ENCODE peak calls at places on chromosomes 3 and 15, in six cellular contexts. L, O, N, R, Y and P are unnamed samples.
A peak's percentile ranks its signal among the peaks of the same experiment; 100 is the strongest.

GRCh38 chr3:59247402-59247841 is 197.6 kb upstream of the CFAP20DC start:
- DNase-seq in O (no peak), R (peak; percentile 44), N (no peak), Y (peak; percentile 96), L (peak; percentile 52), P (peak; percentile 27)

GRCh38 chr3:4731543-4732111 is 238.5 kb downstream of the ITPR1 start:
- DNase-seq in O (no peak), N (no peak), L (no peak), Y (no peak), R (no peak), P (no peak)

GRCh38 chr15:86570738-86571137 is 491.1 kb downstream of the AGBL1 start:
- DNase-seq in O (no peak), L (no peak), Y (no peak), N (no peak), R (no peak), P (no peak)

GRCh38 chr15:74032606-74033561 is 38.4 kb downstream of the PML start:
- DNase-seq in O (no peak), N (no peak), L (no peak), Y (no peak), R (no peak), P (no peak)

GRCh38 chr3:123571264-123571972 is 13.4 kb downstream of the HACD2 start:
- DNase-seq in L (no peak), Y (no peak), N (no peak), O (no peak), R (no peak), P (peak; percentile 97)

GRCh38 chr15:85306946-85307686 is 73.3 kb upstream of the AKAP13 start:
- DNase-seq in R (no peak), N (no peak), O (no peak), Y (no peak), L (no peak), P (no peak)

GRCh38 chr15:85730001-85730820 is 64.5 kb downstream of the KLHL25 start:
- DNase-seq in Y (peak; percentile 29), N (peak; percentile 61), R (peak; percentile 74), O (no peak), L (peak; percentile 71), P (peak; percentile 71)

GRCh38 chr15:85010472-85011209 is 29.0 kb downstream of the PDE8A start:
- DNase-seq in O (no peak), R (peak; percentile 87), L (no peak), N (no peak), Y (no peak), P (peak; percentile 43)

GRCh38 chr3:13012228-13012691 is 61.0 kb downstream of the IQSEC1 start:
- DNase-seq in N (no peak), L (peak; percentile 44), Y (no peak), R (peak; percentile 67), O (no peak), P (no peak)

GRCh38 chr3:123392871-123393620 is 55.8 kb downstream of the ADCY5 start:
- DNase-seq in Y (peak; percentile 67), N (no peak), L (no peak), R (no peak), O (no peak), P (no peak)

GRCh38 chr3:24254649-24255048 is 240.0 kb downstream of the THRB start:
- DNase-seq in N (no peak), Y (peak; percentile 48), L (peak; percentile 84), O (no peak), R (peak; percentile 88), P (no peak)

GRCh38 chr3:115285001-115285400 is 137.9 kb upstream of the ZBTB20 start:
- DNase-seq in L (no peak), Y (no peak), N (no peak), R (no peak), O (no peak), P (no peak)

GRCh38 chr3:48273594-48274211 is 32.8 kb downstream of the ZNF589 start:
- DNase-seq in Y (peak; percentile 34), N (peak; percentile 43), O (peak; percentile 39), R (peak; percentile 71), L (peak; percentile 62), P (peak; percentile 77)

GRCh38 chr3:37619568-37619967 is 242.1 kb upstream of the CTDSPL start:
- DNase-seq in N (no peak), R (no peak), Y (no peak), O (no peak), L (no peak), P (no peak)

GRCh38 chr3:161273589-161274218 is 52.6 kb downstream of the NMD3 start:
- DNase-seq in L (peak; percentile 52), N (peak; percentile 9), Y (peak; percentile 6), O (no peak), R (peak; percentile 47), P (peak; percentile 37)

GRCh38 chr3:124800511-124801374 is 70.5 kb downstream of the UMPS start:
- DNase-seq in Y (no peak), N (no peak), L (peak; percentile 40), O (no peak), R (peak; percentile 81), P (no peak)

GRCh38 chr3:114299421-114299820 is 5.6 kb downstream of the TIGIT start:
- DNase-seq in R (no peak), L (no peak), N (no peak), Y (peak; percentile 8), O (no peak), P (peak; percentile 49)

GRCh38 chr3:122410639-122411038 is 5.2 kb downstream of the WDR5B start:
- DNase-seq in L (no peak), R (no peak), Y (peak; percentile 27), N (no peak), O (no peak), P (peak; percentile 63)

GRCh38 chr3:98577178-98577895 is 16.1 kb downstream of the CPOX start:
- DNase-seq in N (no peak), R (no peak), O (no peak), L (peak; percentile 67), Y (peak; percentile 89), P (no peak)

DNA sequence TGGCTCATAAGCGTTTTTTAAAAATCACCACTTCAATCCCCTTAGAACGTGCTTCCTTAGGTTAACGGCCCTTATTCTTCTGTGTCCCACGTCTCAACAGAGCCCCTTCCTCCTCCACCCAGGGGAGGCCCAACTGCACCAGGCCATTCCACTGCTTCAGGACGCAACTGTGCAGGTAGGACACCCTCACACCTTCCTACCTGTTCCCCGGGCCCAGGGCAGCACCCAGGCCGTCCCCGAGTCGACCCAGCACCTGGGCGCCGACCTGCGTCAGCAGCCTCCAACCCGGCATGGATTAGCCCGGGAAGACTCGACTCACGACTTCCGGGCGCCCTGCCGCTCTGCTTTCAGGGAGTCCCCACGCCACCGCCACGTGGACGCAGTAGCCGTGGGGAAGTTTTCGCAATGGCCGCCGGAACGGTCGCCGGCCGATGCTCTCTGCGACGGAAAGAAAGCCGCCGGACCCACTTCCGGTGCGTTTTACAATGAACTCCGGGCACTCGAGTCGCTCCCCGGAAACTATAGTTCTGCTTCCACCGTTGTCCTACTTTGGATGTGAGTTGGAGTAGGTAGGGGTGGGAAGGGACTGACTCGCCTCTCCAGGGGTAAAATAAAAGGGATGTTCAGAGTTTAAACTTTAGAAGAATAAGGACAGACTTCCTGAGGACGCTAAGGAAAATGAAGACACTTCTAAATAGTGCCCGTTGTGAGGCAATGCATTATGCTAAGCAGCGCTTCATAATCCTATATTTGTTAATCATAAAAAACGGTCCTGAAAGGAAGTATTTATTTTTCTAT is at the start of gene MRPL3:
- DNase-seq in O (peak; percentile 70), R (peak; percentile 93), N (peak; percentile 75), Y (peak; percentile 90), L (peak; percentile 87), P (peak; percentile 93)
- H3K23ac ChIP-seq in O (no peak within 1 kb of the TSS), R (no peak within 1 kb of the TSS), N (peak within 1 kb of the TSS; percentile 30), Y (no peak within 1 kb of the TSS), L (peak within 1 kb of the TSS; percentile 79), P (peak within 1 kb of the TSS; percentile 92)

GRCh38 chr3:134406331-134407246 is 32.3 kb upstream of the AMOTL2 start:
- DNase-seq in Y (no peak), O (peak; percentile 50), L (no peak), N (peak; percentile 77), R (peak; percentile 22), P (peak; percentile 85)

GRCh38 chr3:134404366-134404885 is 30.2 kb upstream of the AMOTL2 start:
- DNase-seq in O (no peak), L (no peak), Y (peak; percentile 30), R (no peak), N (no peak), P (no peak)

GRCh38 chr3:134409041-134409440 is 34.8 kb upstream of the AMOTL2 start:
- DNase-seq in R (no peak), N (no peak), O (no peak), Y (no peak), L (no peak), P (no peak)

DNA sequence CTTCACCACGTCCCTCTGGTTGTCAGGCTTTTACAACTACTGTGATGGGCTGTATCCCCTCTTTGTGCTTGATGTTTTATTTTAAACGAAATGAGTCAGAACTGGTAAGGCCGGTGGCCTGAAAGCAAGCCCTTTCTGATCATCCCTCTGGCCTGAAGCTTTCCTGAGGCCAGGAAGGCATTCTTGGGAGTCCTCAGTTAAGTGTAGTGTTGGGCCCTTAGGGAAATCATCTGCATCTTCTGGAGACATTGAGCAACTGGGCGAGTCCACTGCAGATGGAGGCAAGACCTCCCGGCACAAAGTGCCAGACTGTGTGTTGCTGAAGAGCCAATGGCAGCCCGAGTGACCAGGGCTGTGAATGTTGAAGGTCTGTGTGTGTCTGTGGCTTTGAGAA is 33.0 kb upstream of the AMOTL2 start:
- DNase-seq in R (peak; percentile 41), L (peak; percentile 32), Y (peak; percentile 94), O (no peak), N (no peak), P (peak; percentile 94)
- H3K4me3 ChIP-seq in R (no peak overlapping the region), L (no peak overlapping the region), Y (no peak overlapping the region), O (peak overlapping the region; percentile 55), N (peak overlapping the region; percentile 47), P (no peak overlapping the region)

GRCh38 chr15:44069489-44069888 is 125.6 kb downstream of the FRMD5 start:
- DNase-seq in L (no peak), Y (no peak), R (no peak), O (no peak), N (no peak), P (no peak)

GRCh38 chr15:44064706-44065105 is 130.4 kb downstream of the FRMD5 start:
- DNase-seq in R (no peak), Y (no peak), L (no peak), O (no peak), N (no peak), P (no peak)

GRCh38 chr15:44068346-44068745 is 126.7 kb downstream of the FRMD5 start:
- DNase-seq in L (no peak), N (no peak), O (no peak), R (no peak), Y (no peak), P (no peak)

DNA sequence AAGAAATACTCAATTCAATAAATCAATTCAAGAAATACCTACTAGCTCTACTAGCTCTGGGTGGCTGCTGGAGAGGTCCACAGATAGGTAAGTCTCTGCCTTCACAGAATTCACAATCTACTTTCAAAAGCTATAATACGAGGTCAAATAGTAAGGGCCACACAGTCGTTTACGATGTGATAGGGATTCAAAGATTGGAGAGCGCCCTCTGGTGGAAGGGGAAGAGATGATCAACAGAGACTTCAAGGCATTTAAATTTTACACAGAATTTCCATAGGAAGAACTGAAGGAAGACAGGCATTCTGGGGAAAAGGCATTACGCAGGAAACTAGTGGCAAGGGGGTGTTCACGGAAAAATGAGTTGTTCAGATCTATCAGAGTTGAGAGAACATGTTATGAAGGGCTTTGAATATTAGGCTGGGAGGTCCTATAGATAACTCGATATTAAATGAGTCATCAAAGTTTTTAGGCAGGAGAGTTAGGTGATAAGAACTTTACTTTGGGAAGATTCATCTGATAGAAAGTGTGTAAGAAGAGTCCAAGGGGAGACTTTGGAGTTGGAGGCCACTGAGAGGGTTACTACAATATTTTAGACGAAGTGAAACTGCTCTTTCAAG is 128.8 kb downstream of the FRMD5 start:
- DNase-seq in Y (peak; percentile 58), O (peak; percentile 23), L (peak; percentile 72), R (peak; percentile 69), N (peak; percentile 72), P (peak; percentile 85)
- H3K4me1 ChIP-seq in Y (no peaks in the 10 kb centered on the region), O (no peaks in the 10 kb centered on the region), L (no peaks in the 10 kb centered on the region), R (no peaks in the 10 kb centered on the region), N (no peaks in the 10 kb centered on the region), P (no peaks in the 10 kb centered on the region)

GRCh38 chr3:177195941-177196472 is 1.3 kb downstream of the TBL1XR1 start:
- DNase-seq in L (no peak), O (no peak), R (peak; percentile 19), N (peak; percentile 20), Y (no peak), P (no peak)
- H3K23ac ChIP-seq in L (peak overlapping the region; percentile 89), O (no peak overlapping the region), R (no peak overlapping the region), N (no peak overlapping the region), Y (no peak overlapping the region), P (no peak overlapping the region)